ENCODE peak calls at places on chromosomes 12 and 14, in nine cellular contexts. X is foreskin fibroblast; T is NCI-H1417 treated with DMSO at 0.1 percent for 48 hours; O is activated T-cell treated with anti-CD3 and anti-CD28 coated beads, Interleukin-2, amount 50 U/mL, for 24 hours; J is activated naive CD4-positive, alpha-beta T cell treated with anti-CD3 and anti-CD28 coated beads, Interleukin-2, amount 10 ng/mL, durations not matched to agents 7 days and 5 days; I is stimulated activated CD4-positive, alpha-beta T cell treated with anti-CD3 and anti-CD28 coated beads, Interleukin-12 subunit alpha, Interleukin-12 subunit beta, amount 100 ng/mL, for 4 hours; W is RPMI8226; H is brain microvascular endothelial cell; L is adipocyte. P is an unnamed sample.

GRCh38 chr14:63603749-63604277 is 37.9 kb downstream of the WDR89 start:
- DNase-seq in X (no peak), O (no peak), T (no peak), J (no peak), H (no peak), I (no peak), L (no peak), W (no peak), P (peak)

GRCh38 chr14:36477266-36477665 is 42.8 kb downstream of the NKX2-1 start:
- DNase-seq in L (no peak), X (no peak), I (no peak), T (peak), J (no peak), H (no peak), W (no peak), O (no peak), P (peak)

GRCh38 chr14:74604896-74605295 is 7.1 kb downstream of the LTBP2 start:
- DNase-seq in L (peak), H (no peak), T (no peak), O (no peak), J (no peak), W (no peak), X (peak), I (no peak), P (no peak)

GRCh38 chr12:14261861-14262260 is 103.6 kb upstream of the ATF7IP start:
- DNase-seq in W (no peak), I (no peak), H (no peak), T (no peak), L (no peak), X (no peak), J (no peak), O (no peak), P (no peak)

GRCh38 chr14:93936926-93937325 is 9.8 kb downstream of the FAM181A start:
- DNase-seq in O (no peak), I (no peak), L (no peak), T (no peak), W (no peak), J (no peak), X (no peak), H (no peak), P (no peak)

GRCh38 chr14:54329082-54329695 is 67.6 kb upstream of the CDKN3 start:
- DNase-seq in L (peak), I (no peak), W (peak), O (no peak), H (peak), X (peak), T (no peak), J (peak), P (peak)

GRCh38 chr12:128191380-128191779 is 75.6 kb upstream of the TMEM132C start:
- DNase-seq in O (no peak), W (no peak), H (no peak), L (no peak), I (no peak), J (no peak), T (no peak), X (no peak), P (no peak)

GRCh38 chr12:99596762-99597161 is 50.8 kb upstream of the GARIN6 start:
- DNase-seq in L (peak), I (no peak), O (no peak), W (no peak), J (no peak), H (no peak), X (no peak), T (no peak), P (no peak)

GRCh38 chr12:50933459-50934124 is 18.8 kb upstream of the HIGD1C start:
- DNase-seq in I (no peak), L (no peak), T (no peak), J (no peak), W (no peak), O (no peak), X (no peak), H (no peak), P (peak)

GRCh38 chr14:64137657-64138290 is 156.4 kb downstream of the ESR2 start:
- DNase-seq in T (no peak), X (no peak), W (no peak), J (no peak), H (no peak), L (no peak), O (no peak), I (no peak), P (peak)

GRCh38 chr14:92600318-92601053 is 86.9 kb downstream of the RIN3 start:
- DNase-seq in T (no peak), W (no peak), L (peak), H (peak), O (no peak), I (no peak), X (peak), J (no peak), P (no peak)

GRCh38 chr14:76181546-76181945 is 29.8 kb downstream of the GPATCH2L start:
- DNase-seq in O (no peak), X (no peak), H (no peak), J (no peak), T (no peak), L (peak), W (no peak), I (no peak), P (no peak)

GRCh38 chr14:39107624-39108023 is 4.6 kb upstream of the SEC23A start:
- DNase-seq in L (peak), O (no peak), X (peak), H (no peak), J (no peak), I (no peak), T (no peak), W (peak), P (no peak)

GRCh38 chr14:103071544-103072251 is 12.3 kb upstream of the LBHD2 start:
- DNase-seq in O (no peak), H (no peak), X (no peak), J (peak), I (no peak), W (no peak), L (no peak), T (no peak), P (no peak)

GRCh38 chr12:53643232-53643992 is 17.2 kb upstream of the ATF7 start:
- DNase-seq in L (no peak), O (no peak), J (no peak), I (no peak), X (no peak), H (no peak), W (no peak), T (no peak), P (no peak)

GRCh38 chr12:129379076-129379804 is 524.6 kb downstream of the TMEM132D start:
- DNase-seq in W (no peak), J (no peak), L (no peak), X (no peak), O (no peak), H (no peak), T (no peak), I (no peak), P (no peak)

GRCh38 chr14:53103941-53104340 is 49.2 kb downstream of the DDHD1 start:
- DNase-seq in I (no peak), X (no peak), H (no peak), T (no peak), W (no peak), O (no peak), L (no peak), J (no peak), P (no peak)

GRCh38 chr12:100984821-100985220 is 190.2 kb downstream of the ANO4 start:
- DNase-seq in X (peak), T (no peak), L (no peak), O (no peak), H (no peak), W (no peak), I (no peak), J (no peak), P (no peak)

GRCh38 chr12:126093911-126094310 is 1028.7 kb downstream of the AACS start:
- DNase-seq in X (no peak), O (no peak), J (no peak), H (no peak), I (no peak), L (peak), T (no peak), W (no peak), P (peak)

GRCh38 chr12:4039927-4040326 is 166.7 kb upstream of the PARP11 start:
- DNase-seq in O (no peak), J (no peak), W (no peak), X (no peak), I (no peak), L (no peak), H (no peak), T (no peak), P (no peak)

GRCh38 chr14:82595466-82595865 is 1061.8 kb upstream of the SEL1L start:
- DNase-seq in L (no peak), W (no peak), J (no peak), T (no peak), O (no peak), I (no peak), X (no peak), H (no peak), P (no peak)

GRCh38 chr12:4856556-4856955 is 53.1 kb upstream of the KCNA1 start:
- DNase-seq in L (no peak), J (peak), O (no peak), T (no peak), X (no peak), H (no peak), W (peak), I (no peak), P (no peak)

GRCh38 chr12:52403561-52403960 is 2.6 kb downstream of the KRT82 start:
- DNase-seq in X (no peak), H (no peak), I (no peak), T (no peak), J (no peak), L (no peak), W (no peak), O (no peak), P (no peak)

GRCh38 chr12:69298947-69299346 is 49.2 kb upstream of the LYZ start:
- DNase-seq in T (no peak), W (no peak), O (no peak), X (no peak), L (no peak), I (no peak), H (no peak), J (no peak), P (no peak)

GRCh38 chr12:92186038-92186470 is 40.4 kb upstream of the BTG1 start:
- DNase-seq in J (no peak), H (no peak), X (no peak), I (no peak), T (no peak), L (no peak), W (peak), O (no peak), P (no peak)

GRCh38 chr14:91897121-91897701 is 29.9 kb upstream of the TC2N start:
- DNase-seq in O (no peak), W (no peak), I (no peak), H (no peak), L (peak), T (no peak), X (peak), J (no peak), P (no peak)

GRCh38 chr12:63915105-63915830 is 70.8 kb downstream of the SRGAP1 start:
- DNase-seq in W (no peak), O (no peak), X (no peak), H (peak), J (no peak), T (peak), L (peak), I (no peak), P (no peak)

GRCh38 chr12:54890339-54890738 is 36.0 kb downstream of the MUCL1 start:
- DNase-seq in W (no peak), H (no peak), O (no peak), L (no peak), T (peak), J (no peak), I (no peak), X (no peak), P (no peak)

GRCh38 chr14:105313381-105314286 is 914 bp upstream of the PACS2 start:
- DNase-seq in H (no peak), L (peak), X (no peak), W (peak), O (no peak), I (no peak), T (no peak), J (no peak), P (peak)

GRCh38 chr14:102508774-102509743 is 517 bp downstream of the ANKRD9 start:
- DNase-seq in X (peak), I (peak), J (peak), W (peak), T (no peak), H (no peak), L (peak), O (peak), P (no peak)

GRCh38 chr12:49105504-49106120 is 5.0 kb downstream of the LMBR1L start:
- DNase-seq in W (no peak), H (peak), X (no peak), I (no peak), T (no peak), L (no peak), O (no peak), J (no peak), P (no peak)

GRCh38 chr14:104280085-104280901 is 141.9 kb downstream of the KIF26A start:
- DNase-seq in X (no peak), J (peak), L (no peak), I (no peak), H (no peak), T (no peak), W (no peak), O (no peak), P (no peak)

GRCh38 chr12:96323906-96324305 is 76.3 kb downstream of the CDK17 start:
- DNase-seq in L (no peak), I (no peak), H (no peak), W (no peak), J (no peak), O (no peak), X (no peak), T (no peak), P (no peak)

GRCh38 chr14:54818201-54819133 is 84.2 kb downstream of the GCH1 start:
- DNase-seq in H (peak), I (no peak), W (no peak), X (peak), T (peak), J (no peak), O (no peak), L (peak), P (no peak)

GRCh38 chr12:94743174-94743573 is 92.8 kb upstream of the TMCC3 start:
- DNase-seq in W (no peak), H (no peak), L (no peak), T (no peak), J (no peak), O (no peak), X (no peak), I (no peak), P (no peak)

GRCh38 chr14:38187475-38187874 is 20.2 kb upstream of the SSTR1 start:
- DNase-seq in T (no peak), O (no peak), J (no peak), H (no peak), W (no peak), L (no peak), I (no peak), X (no peak), P (no peak)

GRCh38 chr12:25648460-25648859 is 95.4 kb upstream of the LMNTD1 start:
- DNase-seq in W (no peak), L (peak), H (peak), J (no peak), T (peak), O (no peak), X (peak), I (no peak), P (peak)

GRCh38 chr12:95102916-95103671 is 29.7 kb upstream of the NR2C1 start:
- DNase-seq in X (peak), T (peak), O (peak), I (peak), W (no peak), L (peak), H (peak), J (peak), P (peak)

GRCh38 chr12:31362115-31362758 is 36.3 kb upstream of the SINHCAF start:
- DNase-seq in L (no peak), H (no peak), J (peak), I (peak), O (no peak), W (peak), X (no peak), T (peak), P (peak)